ENCODE peak calls at places on chromosome 1, in eight cellular contexts. One of them, this sample, is unnamed.

GRCh38 chr1:34037856-34038255 is 127.2 kb downstream of the CSMD2 start:
- DNase-seq in ovary: no peak
- DNase-seq in psoas muscle: no peak
- DNase-seq in HAP-1: no peak
- DNase-seq in cardiac muscle cell: no peak
- DNase-seq in GM06990: no peak
- DNase-seq in PC-9: no peak
- DNase-seq in AG04449: no peak
- DNase-seq in this sample: no peak

GRCh38 chr1:6783956-6784559 is 1.2 kb upstream of the CAMTA1 start:
- DNase-seq in PC-9: no peak
- DNase-seq in cardiac muscle cell: no peak
- DNase-seq in GM06990: no peak
- DNase-seq in HAP-1: peak; percentile 17
- DNase-seq in ovary: no peak
- DNase-seq in psoas muscle: no peak
- DNase-seq in AG04449: no peak
- DNase-seq in this sample: peak; percentile 26

GRCh38 chr1:212520299-212520698 is 87.6 kb downstream of the NENF start:
- DNase-seq in cardiac muscle cell: no peak
- DNase-seq in AG04449: no peak
- DNase-seq in psoas muscle: no peak
- DNase-seq in HAP-1: no peak
- DNase-seq in ovary: no peak
- DNase-seq in GM06990: no peak
- DNase-seq in PC-9: no peak
- DNase-seq in this sample: no peak

GRCh38 chr1:65958561-65959350 is 166.1 kb downstream of the PDE4B start:
- DNase-seq in cardiac muscle cell: peak; percentile 66
- DNase-seq in AG04449: no peak
- DNase-seq in HAP-1: peak; percentile 34
- DNase-seq in ovary: no peak
- DNase-seq in psoas muscle: peak; percentile 34
- DNase-seq in PC-9: no peak
- DNase-seq in GM06990: peak; percentile 13
- DNase-seq in this sample: peak; percentile 53

GRCh38 chr1:180135535-180135934 is 19.1 kb upstream of the QSOX1 start:
- DNase-seq in AG04449: no peak
- DNase-seq in ovary: no peak
- DNase-seq in cardiac muscle cell: no peak
- DNase-seq in HAP-1: no peak
- DNase-seq in psoas muscle: no peak
- DNase-seq in PC-9: no peak
- DNase-seq in GM06990: no peak
- DNase-seq in this sample: no peak

GRCh38 chr1:108503062-108503740 is 53.1 kb downstream of the NBPF6 start:
- DNase-seq in cardiac muscle cell: peak; percentile 41
- DNase-seq in GM06990: no peak
- DNase-seq in PC-9: peak; percentile 79
- DNase-seq in psoas muscle: no peak
- DNase-seq in HAP-1: peak; percentile 21
- DNase-seq in AG04449: peak; percentile 34
- DNase-seq in ovary: no peak
- DNase-seq in this sample: no peak

GRCh38 chr1:111234866-111235265 is 7.4 kb downstream of the CHI3L2 start:
- DNase-seq in PC-9: no peak
- DNase-seq in cardiac muscle cell: no peak
- DNase-seq in AG04449: no peak
- DNase-seq in HAP-1: no peak
- DNase-seq in psoas muscle: no peak
- DNase-seq in GM06990: no peak
- DNase-seq in ovary: no peak
- DNase-seq in this sample: no peak

GRCh38 chr1:155263067-155263466 is 907 bp upstream of the SCAMP3 start:
- DNase-seq in ovary: no peak
- DNase-seq in AG04449: no peak
- DNase-seq in cardiac muscle cell: no peak
- DNase-seq in PC-9: no peak
- DNase-seq in GM06990: no peak
- DNase-seq in psoas muscle: no peak
- DNase-seq in HAP-1: no peak
- DNase-seq in this sample: no peak

GRCh38 chr1:65209005-65209885 is 61.2 kb downstream of the AK4 start:
- DNase-seq in HAP-1: peak; percentile 62
- DNase-seq in ovary: no peak
- DNase-seq in PC-9: peak; percentile 37
- DNase-seq in cardiac muscle cell: peak; percentile 50
- DNase-seq in psoas muscle: no peak
- DNase-seq in GM06990: no peak
- DNase-seq in AG04449: no peak
- DNase-seq in this sample: peak; percentile 52

GRCh38 chr1:27604579-27605299 is 795 bp upstream of the AHDC1 start:
- DNase-seq in AG04449: no peak
- DNase-seq in GM06990: no peak
- DNase-seq in PC-9: no peak
- DNase-seq in psoas muscle: no peak
- DNase-seq in cardiac muscle cell: peak; percentile 29
- DNase-seq in HAP-1: no peak
- DNase-seq in ovary: no peak
- DNase-seq in this sample: no peak
- H3K4me3 ChIP-seq in AG04449: peak overlapping the region; percentile 87
- H3K4me3 ChIP-seq in GM06990: peak overlapping the region; percentile 75
- H3K4me3 ChIP-seq in PC-9: peak overlapping the region; percentile 71
- H3K4me3 ChIP-seq in psoas muscle: peak overlapping the region; percentile 99
- H3K4me3 ChIP-seq in cardiac muscle cell: peak overlapping the region; percentile 96
- H3K4me3 ChIP-seq in HAP-1: peak overlapping the region; percentile 67
- H3K4me3 ChIP-seq in ovary: peak overlapping the region; percentile 75
- H3K4me3 ChIP-seq in this sample: peak overlapping the region; percentile 53

GRCh38 chr1:209675567-209676154 is 449 bp downstream of the G0S2 start:
- DNase-seq in PC-9: peak; percentile 35
- DNase-seq in GM06990: peak; percentile 20
- DNase-seq in psoas muscle: peak; percentile 41
- DNase-seq in AG04449: no peak
- DNase-seq in HAP-1: no peak
- DNase-seq in cardiac muscle cell: peak; percentile 57
- DNase-seq in ovary: no peak
- DNase-seq in this sample: no peak

GRCh38 chr1:209672705-209673630 is 2.2 kb upstream of the G0S2 start:
- DNase-seq in HAP-1: no peak
- DNase-seq in AG04449: no peak
- DNase-seq in psoas muscle: no peak
- DNase-seq in ovary: no peak
- DNase-seq in PC-9: no peak
- DNase-seq in cardiac muscle cell: no peak
- DNase-seq in GM06990: peak; percentile 64
- DNase-seq in this sample: peak; percentile 87

GRCh38 chr1:209674957-209675566 is at the start of gene G0S2:
- DNase-seq in AG04449: no peak
- DNase-seq in GM06990: peak; percentile 34
- DNase-seq in psoas muscle: peak; percentile 87
- DNase-seq in cardiac muscle cell: peak; percentile 83
- DNase-seq in ovary: peak; percentile 84
- DNase-seq in HAP-1: no peak
- DNase-seq in PC-9: peak; percentile 69
- DNase-seq in this sample: no peak

GRCh38 chr1:209670441-209671082 is 4.7 kb upstream of the G0S2 start:
- DNase-seq in psoas muscle: peak; percentile 65
- DNase-seq in PC-9: no peak
- DNase-seq in ovary: no peak
- DNase-seq in HAP-1: no peak
- DNase-seq in cardiac muscle cell: no peak
- DNase-seq in GM06990: no peak
- DNase-seq in AG04449: no peak
- DNase-seq in this sample: no peak

DNA sequence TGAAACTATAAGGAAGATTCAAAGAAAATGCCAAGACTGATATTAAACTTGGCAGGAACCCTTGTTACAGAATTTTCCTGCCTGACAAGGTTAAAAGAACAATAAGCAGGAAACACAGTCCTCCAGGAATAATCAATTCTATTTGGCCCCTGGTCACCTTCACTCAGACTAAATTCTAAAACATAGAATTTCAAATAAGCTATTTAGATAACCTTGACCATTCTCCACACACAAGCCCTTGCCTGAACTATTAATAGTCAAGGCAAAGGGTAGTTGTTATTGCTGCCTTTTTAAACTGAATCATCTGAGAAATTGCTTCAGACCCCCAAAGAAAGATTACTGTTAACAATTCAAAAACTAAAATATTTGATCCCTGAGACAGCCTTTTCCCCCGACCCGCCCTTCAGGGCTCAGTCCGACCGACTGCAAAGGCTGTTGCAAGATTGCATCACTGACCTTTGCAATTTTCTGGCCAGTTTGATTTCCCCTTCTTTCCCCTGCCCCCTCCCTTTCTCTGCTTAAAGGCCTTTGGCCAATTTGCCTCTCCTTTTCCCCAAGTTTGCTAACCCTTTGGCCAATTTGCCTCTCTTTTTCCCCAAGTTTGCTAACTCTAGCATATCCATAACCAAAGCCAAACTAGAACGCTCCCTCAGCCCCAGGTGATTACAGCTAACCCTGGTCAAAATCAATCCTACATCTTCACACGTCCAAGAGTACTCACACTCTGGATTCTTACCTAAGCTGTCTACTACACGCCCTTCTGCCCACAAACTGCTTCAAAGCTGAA is 1.4 kb upstream of the G0S2 start:
- DNase-seq in psoas muscle: peak; percentile 64
- DNase-seq in ovary: no peak
- DNase-seq in GM06990: no peak
- DNase-seq in AG04449: no peak
- DNase-seq in PC-9: no peak
- DNase-seq in HAP-1: no peak
- DNase-seq in cardiac muscle cell: no peak
- DNase-seq in this sample: no peak
- H3K4me3 ChIP-seq in psoas muscle: peak overlapping the region; percentile 72
- H3K4me3 ChIP-seq in ovary: no peak overlapping the region
- H3K4me3 ChIP-seq in GM06990: no peak overlapping the region
- H3K4me3 ChIP-seq in AG04449: no peak overlapping the region
- H3K4me3 ChIP-seq in PC-9: peak overlapping the region; percentile 3
- H3K4me3 ChIP-seq in HAP-1: no peak overlapping the region
- H3K4me3 ChIP-seq in cardiac muscle cell: no peak overlapping the region
- H3K4me3 ChIP-seq in this sample: no peak overlapping the region

GRCh38 chr1:8818325-8818775 is 910 bp upstream of the RERE start:
- DNase-seq in psoas muscle: no peak
- DNase-seq in PC-9: peak; percentile 35
- DNase-seq in HAP-1: no peak
- DNase-seq in cardiac muscle cell: no peak
- DNase-seq in GM06990: no peak
- DNase-seq in AG04449: no peak
- DNase-seq in ovary: no peak
- DNase-seq in this sample: no peak
- H3K4me3 ChIP-seq in psoas muscle: peak overlapping the region; percentile 91
- H3K4me3 ChIP-seq in PC-9: peak overlapping the region; percentile 66
- H3K4me3 ChIP-seq in HAP-1: peak overlapping the region; percentile 56
- H3K4me3 ChIP-seq in cardiac muscle cell: peak overlapping the region; percentile 100
- H3K4me3 ChIP-seq in GM06990: peak overlapping the region; percentile 96
- H3K4me3 ChIP-seq in AG04449: peak overlapping the region; percentile 60
- H3K4me3 ChIP-seq in ovary: peak overlapping the region; percentile 84
- H3K4me3 ChIP-seq in this sample: peak overlapping the region; percentile 98

GRCh38 chr1:24414884-24415333 is 693 bp upstream of the NIPAL3 start:
- DNase-seq in ovary: no peak
- DNase-seq in GM06990: no peak
- DNase-seq in HAP-1: no peak
- DNase-seq in PC-9: no peak
- DNase-seq in cardiac muscle cell: no peak
- DNase-seq in psoas muscle: no peak
- DNase-seq in AG04449: no peak
- DNase-seq in this sample: no peak
- H3K4me3 ChIP-seq in ovary: peak overlapping the region; percentile 48
- H3K4me3 ChIP-seq in GM06990: no peak overlapping the region
- H3K4me3 ChIP-seq in HAP-1: peak overlapping the region; percentile 46
- H3K4me3 ChIP-seq in PC-9: no peak overlapping the region
- H3K4me3 ChIP-seq in cardiac muscle cell: peak overlapping the region; percentile 50
- H3K4me3 ChIP-seq in psoas muscle: peak overlapping the region; percentile 75
- H3K4me3 ChIP-seq in AG04449: peak overlapping the region; percentile 87
- H3K4me3 ChIP-seq in this sample: no peak overlapping the region

GRCh38 chr1:31798433-31799195 is 17.2 kb downstream of the SPOCD1 start:
- DNase-seq in GM06990: no peak
- DNase-seq in HAP-1: no peak
- DNase-seq in PC-9: peak; percentile 44
- DNase-seq in AG04449: peak; percentile 81
- DNase-seq in ovary: no peak
- DNase-seq in cardiac muscle cell: no peak
- DNase-seq in psoas muscle: no peak
- DNase-seq in this sample: no peak

GRCh38 chr1:31798086-31798432 is 17.8 kb downstream of the SPOCD1 start:
- DNase-seq in psoas muscle: no peak
- DNase-seq in PC-9: no peak
- DNase-seq in ovary: no peak
- DNase-seq in cardiac muscle cell: no peak
- DNase-seq in GM06990: no peak
- DNase-seq in AG04449: no peak
- DNase-seq in HAP-1: no peak
- DNase-seq in this sample: no peak

GRCh38 chr1:31796707-31797106 is 19.1 kb downstream of the SPOCD1 start:
- DNase-seq in cardiac muscle cell: no peak
- DNase-seq in psoas muscle: no peak
- DNase-seq in PC-9: no peak
- DNase-seq in AG04449: no peak
- DNase-seq in ovary: no peak
- DNase-seq in GM06990: no peak
- DNase-seq in HAP-1: no peak
- DNase-seq in this sample: no peak

GRCh38 chr1:31795801-31796621 is 19.8 kb downstream of the SPOCD1 start:
- DNase-seq in PC-9: no peak
- DNase-seq in psoas muscle: no peak
- DNase-seq in GM06990: no peak
- DNase-seq in ovary: peak; percentile 23
- DNase-seq in AG04449: peak; percentile 61
- DNase-seq in HAP-1: no peak
- DNase-seq in cardiac muscle cell: no peak
- DNase-seq in this sample: no peak

GRCh38 chr1:31797216-31797615 is 18.6 kb downstream of the SPOCD1 start:
- DNase-seq in ovary: no peak
- DNase-seq in HAP-1: no peak
- DNase-seq in GM06990: no peak
- DNase-seq in AG04449: no peak
- DNase-seq in PC-9: no peak
- DNase-seq in psoas muscle: no peak
- DNase-seq in cardiac muscle cell: no peak
- DNase-seq in this sample: no peak
- H3K4me3 ChIP-seq in ovary: no peak overlapping the region
- H3K4me3 ChIP-seq in HAP-1: no peak overlapping the region
- H3K4me3 ChIP-seq in GM06990: no peak overlapping the region
- H3K4me3 ChIP-seq in AG04449: peak overlapping the region; percentile 93
- H3K4me3 ChIP-seq in PC-9: peak overlapping the region; percentile 63
- H3K4me3 ChIP-seq in psoas muscle: no peak overlapping the region
- H3K4me3 ChIP-seq in cardiac muscle cell: no peak overlapping the region
- H3K4me3 ChIP-seq in this sample: no peak overlapping the region

DNA sequence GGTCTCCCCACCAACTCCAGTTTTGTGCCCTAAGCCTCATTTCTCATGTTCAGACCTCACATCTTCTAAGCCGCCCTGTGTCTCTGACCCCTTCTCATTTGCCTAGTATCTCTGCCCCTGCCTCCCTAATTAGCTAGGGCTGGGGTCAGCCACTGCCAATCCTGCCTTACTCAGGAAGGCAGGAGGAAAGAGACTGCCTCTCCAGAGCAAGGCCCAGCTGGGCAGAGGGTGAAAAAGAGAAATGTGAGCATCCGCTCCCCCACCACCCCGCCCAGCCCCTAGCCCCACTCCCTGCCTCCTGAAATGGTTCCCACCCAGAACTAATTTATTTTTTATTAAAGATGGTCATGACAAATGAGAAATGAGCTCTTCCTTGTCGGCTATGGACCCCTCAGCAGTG is 11.4 kb downstream of the ADAMTSL4 start:
- DNase-seq in GM06990: no peak
- DNase-seq in AG04449: no peak
- DNase-seq in PC-9: no peak
- DNase-seq in ovary: no peak
- DNase-seq in psoas muscle: no peak
- DNase-seq in HAP-1: no peak
- DNase-seq in cardiac muscle cell: no peak
- DNase-seq in this sample: no peak
- H3K4me3 ChIP-seq in GM06990: peak overlapping the region; percentile 68
- H3K4me3 ChIP-seq in AG04449: peak overlapping the region; percentile 64
- H3K4me3 ChIP-seq in PC-9: peak overlapping the region; percentile 76
- H3K4me3 ChIP-seq in ovary: peak overlapping the region; percentile 56
- H3K4me3 ChIP-seq in psoas muscle: peak overlapping the region; percentile 71
- H3K4me3 ChIP-seq in HAP-1: no peak overlapping the region
- H3K4me3 ChIP-seq in cardiac muscle cell: peak overlapping the region; percentile 38
- H3K4me3 ChIP-seq in this sample: peak overlapping the region; percentile 83